ENCODE peak calls at places on chromosomes 2 and 18, in six cellular contexts. V is lower lobe of right lung, D is psoas muscle, H is left ventricle myocardium inferior, M is BE2C, W is Peyer's patch. G is an unnamed sample. For H3K4me1, the result is how much of the 10 kb centered on the place peaks cover.

GRCh38 chr2:219688560-219689445 is 61.4 kb downstream of the SLC4A3 start:
- DNase-seq in V (no peak), M (no peak), W (no peak), H (no peak), D (no peak), G (peak)

GRCh38 chr18:76958692-76959341 is 136.5 kb downstream of the ZNF236 start:
- DNase-seq in D (no peak), V (no peak), M (peak), H (no peak), W (no peak), G (no peak)

GRCh38 chr18:48031011-48031480 is 100.6 kb upstream of the SMAD2 start:
- DNase-seq in W (no peak), M (peak), H (no peak), V (peak), D (no peak), G (peak)

GRCh38 chr2:159612255-159612901 is 4.0 kb downstream of the BAZ2B start:
- DNase-seq in V (no peak), W (no peak), D (no peak), M (no peak), H (no peak), G (no peak)

GRCh38 chr18:61546598-61546997 is 213.4 kb downstream of the CDH20 start:
- DNase-seq in V (no peak), M (no peak), W (no peak), H (no peak), D (no peak), G (no peak)

GRCh38 chr2:238578256-238578655 is 151.5 kb downstream of the ASB1 start:
- DNase-seq in H (no peak), W (no peak), D (no peak), V (no peak), M (no peak), G (no peak)

GRCh38 chr2:235675678-235676535 is 182.1 kb downstream of the AGAP1 start:
- DNase-seq in M (no peak), H (no peak), W (no peak), V (no peak), D (no peak), G (no peak)

GRCh38 chr18:51163543-51163942 is 33.9 kb downstream of the MEX3C start:
- DNase-seq in W (no peak), D (no peak), M (no peak), H (no peak), V (no peak), G (no peak)

GRCh38 chr18:58541789-58542425 is 87.0 kb downstream of the ALPK2 start:
- DNase-seq in W (no peak), D (no peak), M (no peak), V (no peak), H (no peak), G (no peak)

GRCh38 chr2:20676353-20677215 is 9.6 kb downstream of the GDF7 start:
- DNase-seq in D (no peak), V (no peak), M (no peak), W (peak), H (no peak), G (no peak)

GRCh38 chr2:219912530-219912929 is 285.1 kb downstream of the SLC4A3 start:
- DNase-seq in H (no peak), M (no peak), D (no peak), V (no peak), W (no peak), G (no peak)

GRCh38 chr2:149152597-149152996 is 114.1 kb downstream of the LYPD6B start:
- DNase-seq in H (no peak), M (no peak), D (no peak), W (no peak), V (no peak), G (no peak)

GRCh38 chr2:98234763-98235162 is 111.5 kb upstream of the CNGA3 start:
- DNase-seq in D (no peak), H (no peak), W (no peak), M (no peak), V (no peak), G (no peak)

GRCh38 chr2:181988154-181988924 is 2.7 kb downstream of the PPP1R1C start:
- DNase-seq in V (no peak), D (no peak), H (no peak), M (no peak), W (no peak), G (no peak)

GRCh38 chr2:176178271-176178806 is 10.1 kb upstream of the HOXD1 start:
- DNase-seq in D (no peak), W (no peak), V (no peak), M (no peak), H (no peak), G (no peak)

GRCh38 chr18:13369756-13370510 is 151.4 kb downstream of the LDLRAD4 start:
- DNase-seq in M (peak), D (no peak), H (no peak), W (no peak), V (no peak), G (no peak)

GRCh38 chr2:177393381-177393780 is 808 bp downstream of the AGPS start:
- DNase-seq in M (no peak), H (no peak), D (no peak), W (no peak), V (no peak), G (no peak)

GRCh38 chr18:33051397-33051796 is 278.6 kb upstream of the KLHL14 start:
- DNase-seq in V (no peak), H (no peak), D (no peak), W (no peak), M (no peak), G (no peak)

GRCh38 chr2:109736177-109736827 is 57.8 kb upstream of the RGPD5 start:
- DNase-seq in W (no peak), V (peak), H (no peak), M (no peak), D (no peak), G (no peak)

GRCh38 chr2:88828397-88829137 is 137.1 kb downstream of the RPIA start:
- DNase-seq in V (peak), D (peak), H (peak), M (no peak), W (no peak), G (no peak)

GRCh38 chr18:34122724-34123334 is 101.9 kb downstream of the NOL4 start:
- DNase-seq in H (no peak), D (no peak), W (no peak), V (no peak), M (peak), G (no peak)

GRCh38 chr2:11720752-11721151 is 25.7 kb upstream of the LPIN1 start:
- DNase-seq in H (no peak), W (no peak), M (peak), D (no peak), V (no peak), G (no peak)

GRCh38 chr18:34511435-34511834 is 198.7 kb upstream of the DTNA start:
- DNase-seq in V (no peak), H (no peak), M (no peak), W (no peak), D (no peak), G (no peak)

GRCh38 chr18:37318360-37319037 is 247.1 kb downstream of the CELF4 start:
- DNase-seq in V (no peak), W (no peak), M (no peak), D (no peak), H (no peak), G (no peak)

GRCh38 chr2:121837596-121837995 is 82.1 kb downstream of the TSN start:
- DNase-seq in M (no peak), W (no peak), H (peak), D (no peak), V (no peak), G (no peak)

GRCh38 chr2:197675711-197676188 is 363 bp upstream of the RFTN2 start:
- DNase-seq in W (no peak), V (no peak), D (no peak), M (no peak), H (no peak), G (no peak)

GRCh38 chr2:58266211-58266610 is 25.1 kb upstream of the FANCL start:
- DNase-seq in D (no peak), W (no peak), H (no peak), V (no peak), M (no peak), G (no peak)

GRCh38 chr2:152627010-152627957 is 90.0 kb downstream of the PRPF40A start:
- DNase-seq in H (no peak), M (no peak), D (no peak), V (no peak), W (no peak), G (no peak)

GRCh38 chr2:39515273-39515896 is 78.3 kb upstream of the MAP4K3 start:
- DNase-seq in H (no peak), M (no peak), W (no peak), D (no peak), V (no peak), G (no peak)

GRCh38 chr2:39517102-39517436 is 80.0 kb upstream of the MAP4K3 start:
- DNase-seq in D (no peak), H (no peak), W (no peak), V (no peak), M (no peak), G (no peak)

GRCh38 chr2:39517622-39518021 is 80.5 kb upstream of the MAP4K3 start:
- DNase-seq in M (no peak), W (no peak), H (no peak), V (no peak), D (no peak), G (no peak)

GRCh38 chr2:39515897-39516346 is 78.8 kb upstream of the MAP4K3 start:
- DNase-seq in D (no peak), M (no peak), H (no peak), V (no peak), W (no peak), G (no peak)

GRCh38 chr2:39516347-39517101 is 79.4 kb upstream of the MAP4K3 start:
- DNase-seq in D (peak), H (peak), W (no peak), V (no peak), M (no peak), G (no peak)
- H3K4me1 ChIP-seq in D (half or more), H (half or more), W (under half), V (half or more), M (under half), G (under half)

GRCh38 chr18:26190506-26190905 is 35.7 kb upstream of the TAF4B start:
- DNase-seq in D (no peak), M (no peak), W (peak), V (no peak), H (no peak), G (no peak)

GRCh38 chr18:26181343-26181826 is 44.9 kb upstream of the TAF4B start:
- DNase-seq in D (no peak), M (no peak), V (no peak), H (no peak), W (peak), G (no peak)

GRCh38 chr18:26185267-26185666 is 41.0 kb upstream of the TAF4B start:
- DNase-seq in W (no peak), M (no peak), D (no peak), V (no peak), H (no peak), G (no peak)
- TF ChIP-seq CTCF in W (no peak), M (no peak), D (no peak), V (no peak), H (peak), G (peak)

GRCh38 chr2:1743396-1744150 is 742 bp downstream of the PXDN start:
- DNase-seq in V (peak), H (no peak), M (no peak), W (peak), D (no peak), G (peak)
- H3K4me1 ChIP-seq in V (under half), H (half or more), M (under half), W (under half), D (under half), G (under half)

DNA sequence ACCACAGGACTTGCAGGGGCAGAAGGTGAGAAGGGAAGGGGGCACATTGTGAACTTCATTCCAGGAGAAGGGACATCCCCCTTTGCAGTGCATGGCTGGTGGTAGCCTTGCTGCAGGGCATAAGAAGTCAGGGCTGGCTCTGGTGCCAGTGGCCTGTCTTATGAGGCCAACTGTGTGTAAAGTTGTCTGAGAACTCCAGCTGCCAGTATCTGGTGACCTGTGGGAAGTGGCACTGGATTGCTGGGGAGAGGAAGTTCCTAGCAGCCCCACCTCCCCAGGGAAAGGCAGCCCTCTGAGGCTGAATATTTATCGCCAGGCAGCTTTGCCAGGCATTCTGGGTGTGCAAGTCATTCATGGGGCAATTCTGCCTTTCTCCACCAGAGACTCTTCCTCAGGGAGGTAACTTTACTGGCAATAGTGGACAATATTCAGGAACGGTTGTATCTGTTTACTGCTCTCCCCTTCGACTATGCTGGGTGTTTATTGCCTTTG is 12.2 kb downstream of the TRPM8 start:
- DNase-seq in H (no peak), V (no peak), D (no peak), W (no peak), M (peak), G (no peak)
- TF ChIP-seq CTCF in H (no peak), V (no peak), D (no peak), W (no peak), M (peak), G (no peak)

GRCh38 chr18:74281011-74281638 is 10.6 kb downstream of the CYB5A start:
- DNase-seq in V (no peak), D (no peak), H (no peak), W (no peak), M (no peak), G (no peak)

GRCh38 chr18:74283255-74283554 is 8.6 kb downstream of the CYB5A start:
- DNase-seq in V (no peak), D (no peak), W (no peak), M (no peak), H (no peak), G (no peak)

GRCh38 chr18:74281639-74282358 is 10.0 kb downstream of the CYB5A start:
- DNase-seq in M (no peak), H (no peak), V (no peak), D (no peak), W (no peak), G (no peak)

GRCh38 chr18:74283646-74284045 is 8.1 kb downstream of the CYB5A start:
- DNase-seq in W (no peak), V (no peak), M (no peak), H (no peak), D (no peak), G (no peak)

GRCh38 chr18:74282359-74283254 is 9.2 kb downstream of the CYB5A start:
- DNase-seq in V (no peak), W (no peak), M (peak), D (no peak), H (no peak), G (no peak)
- H3K4me1 ChIP-seq in V (half or more), W (under half), M (under half), D (under half), H (half or more), G (under half)

GRCh38 chr18:54357660-54358494 is at the start of the genes C18orf54 and STARD6:
- DNase-seq in D (peak), M (peak), W (peak), V (peak), H (peak), G (peak)
- TF ChIP-seq CTCF in D (no peak), M (peak), W (peak), V (peak), H (peak), G (peak)

DNA sequence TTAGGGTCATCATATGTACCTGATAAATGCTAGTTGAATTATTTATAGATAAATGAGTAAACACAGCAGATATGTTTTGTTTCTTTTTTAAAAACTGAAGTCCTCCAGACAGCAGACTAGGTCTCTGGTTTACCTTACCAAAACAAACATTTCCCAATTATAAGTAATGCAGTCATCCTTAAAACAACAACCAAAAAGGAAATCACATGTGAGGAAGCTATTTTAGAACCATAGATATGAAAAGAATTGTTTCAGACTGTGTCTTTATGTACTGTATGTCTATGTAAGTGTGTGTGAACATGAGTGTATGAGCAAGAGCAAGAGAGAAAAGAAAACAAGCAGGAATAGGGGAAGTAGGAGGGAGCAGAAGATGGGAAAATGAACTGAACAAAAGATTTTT is 441.0 kb downstream of the CPS1 start:
- DNase-seq in W (no peak), H (no peak), M (no peak), D (no peak), V (no peak), G (no peak)
- H3K4me1 ChIP-seq in W (under half), H (under half), M (under half), D (under half), V (under half), G (under half)

GRCh38 chr18:57135705-57136104 is 11.2 kb upstream of the BOD1L2 start:
- DNase-seq in V (no peak), H (no peak), D (no peak), M (no peak), W (no peak), G (no peak)
- TF ChIP-seq CTCF in V (no peak), H (no peak), D (no peak), M (peak), W (peak), G (no peak)

DNA sequence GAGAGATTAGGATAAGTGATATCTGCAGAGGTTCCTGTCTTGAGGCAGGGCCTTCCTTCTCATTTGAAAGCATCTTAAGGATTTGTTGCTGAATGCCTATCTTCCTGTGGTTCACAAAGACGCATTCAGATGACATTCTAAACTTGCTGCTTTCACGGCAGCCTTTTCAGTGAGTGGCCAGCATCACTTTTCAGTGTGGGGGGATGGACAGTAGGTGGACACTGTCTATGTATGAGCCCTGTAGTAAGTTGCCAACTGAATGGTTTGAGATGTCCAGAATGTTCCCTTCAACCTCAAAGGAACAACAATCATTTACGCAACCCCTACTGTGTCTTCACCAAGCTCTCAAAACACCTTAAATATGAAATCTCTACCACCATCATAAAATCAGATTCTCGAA is 46.6 kb downstream of the SETBP1 start:
- DNase-seq in H (no peak), W (no peak), D (no peak), M (no peak), V (no peak), G (no peak)
- H3K4me1 ChIP-seq in H (under half), W (under half), D (under half), M (under half), V (half or more), G (under half)

DNA sequence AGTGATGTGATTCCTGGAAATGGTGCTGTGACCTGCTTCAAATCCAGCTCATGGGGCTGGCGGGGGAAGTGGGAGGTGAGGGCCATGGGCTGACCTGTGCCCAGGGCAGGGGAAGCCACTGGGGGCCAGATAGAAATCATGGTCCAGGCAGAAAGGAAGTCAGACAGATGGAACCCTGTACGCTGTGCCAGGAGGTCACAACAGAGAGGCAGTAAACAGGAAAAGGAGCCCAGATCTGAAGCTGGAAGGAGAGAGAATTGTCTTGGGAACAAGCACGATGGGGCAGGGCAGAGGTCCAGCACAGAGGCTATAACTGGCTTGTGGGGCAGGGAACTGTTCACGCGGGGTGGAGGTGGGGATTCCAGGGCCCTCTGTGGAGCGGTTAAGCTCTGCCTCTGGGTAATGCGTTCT is 76.0 kb downstream of the RNF144A start:
- DNase-seq in M (no peak), V (no peak), D (peak), H (peak), W (no peak), G (no peak)
- TF ChIP-seq CTCF in M (no peak), V (no peak), D (no peak), H (no peak), W (no peak), G (no peak)